ENCODE peak calls at places on chromosomes 6 and 20, in seven cellular contexts. O is lung, Z is heart right ventricle, Y is GM23338, J is ovary, T is cardiac fibroblast, F is HL-60. S is an unnamed sample.

GRCh38 chr6:16333580-16333979 is 95.2 kb downstream of the GMPR start:
- DNase-seq in O (no peak), Z (no peak), F (no peak), T (peak; percentile 56), J (no peak), Y (no peak), S (no peak)

GRCh38 chr20:47205577-47206123 is 150.8 kb downstream of the ZMYND8 start:
- DNase-seq in F (peak; percentile 38), T (peak; percentile 90), J (no peak), Y (peak; percentile 74), O (peak; percentile 34), Z (peak; percentile 76), S (peak; percentile 5)

GRCh38 chr20:49948809-49949507 is 12.8 kb downstream of the RNF114 start:
- DNase-seq in J (no peak), Z (no peak), Y (no peak), O (no peak), F (no peak), T (peak; percentile 71), S (no peak)

GRCh38 chr6:169452117-169452868 is 198.6 kb upstream of the THBS2 start:
- DNase-seq in O (no peak), J (peak; percentile 91), F (no peak), T (peak; percentile 92), Z (peak; percentile 68), Y (no peak), S (no peak)

GRCh38 chr6:166710084-166710483 is 83.0 kb upstream of the RPS6KA2 start:
- DNase-seq in T (no peak), Y (no peak), J (no peak), Z (no peak), F (no peak), O (no peak), S (no peak)

GRCh38 chr20:61599061-61599930 is 347.2 kb downstream of the CDH4 start:
- DNase-seq in Z (no peak), F (no peak), T (no peak), J (peak; percentile 46), Y (peak; percentile 64), O (no peak), S (no peak)

GRCh38 chr6:33632603-33633039 is 11.5 kb downstream of the ITPR3 start:
- DNase-seq in F (no peak), O (peak; percentile 43), T (peak; percentile 50), Z (peak; percentile 48), Y (peak; percentile 95), J (peak; percentile 62), S (peak; percentile 76)

GRCh38 chr6:7051780-7052440 is 55.9 kb upstream of the RREB1 start:
- DNase-seq in Y (peak; percentile 79), J (peak; percentile 79), T (peak; percentile 16), Z (peak; percentile 64), O (peak; percentile 61), F (peak; percentile 75), S (peak; percentile 76)

GRCh38 chr20:19212524-19213502 is at the start of gene SLC24A3:
- DNase-seq in T (peak; percentile 33), Z (peak; percentile 77), Y (peak; percentile 77), J (peak; percentile 85), O (peak; percentile 81), F (no peak), S (peak; percentile 44)

GRCh38 chr6:10303806-10304520 is 110.9 kb downstream of the TFAP2A start:
- DNase-seq in F (no peak), Z (no peak), J (no peak), O (no peak), Y (no peak), T (no peak), S (no peak)

GRCh38 chr6:34143884-34144580 is 1.9 kb downstream of the GRM4 start:
- DNase-seq in F (no peak), Z (no peak), J (peak; percentile 43), O (no peak), Y (peak; percentile 95), T (no peak), S (no peak)

GRCh38 chr6:53792016-53792415 is 2.8 kb upstream of the LRRC1 start:
- DNase-seq in F (no peak), Z (no peak), Y (no peak), O (no peak), J (no peak), T (peak; percentile 20), S (no peak)

GRCh38 chr6:64547594-64548268 is 912.1 kb downstream of the PHF3 start:
- DNase-seq in O (no peak), T (no peak), J (no peak), Z (no peak), Y (no peak), F (no peak), S (no peak)

GRCh38 chr6:28323813-28324424 is 12.0 kb downstream of the ZSCAN31 start:
- DNase-seq in T (no peak), Z (no peak), O (no peak), F (no peak), Y (no peak), J (no peak), S (no peak)

GRCh38 chr6:158207452-158207788 is 39.3 kb downstream of the GTF2H5 start:
- DNase-seq in O (no peak), Y (no peak), T (peak; percentile 36), Z (no peak), F (no peak), J (no peak), S (no peak)

GRCh38 chr6:52724406-52725121 is 38.7 kb downstream of the GSTA2 start:
- DNase-seq in Z (peak; percentile 76), J (peak; percentile 58), T (peak; percentile 74), F (peak; percentile 22), O (peak; percentile 76), Y (peak; percentile 78), S (peak; percentile 90)

GRCh38 chr6:90212274-90212673 is 84.4 kb downstream of the BACH2 start:
- DNase-seq in F (no peak), T (no peak), J (no peak), O (no peak), Z (no peak), Y (peak; percentile 35), S (no peak)
- TF ChIP-seq CTCF in F (no peak), T (no peak), J (no peak), O (no peak), Z (no peak), Y (no peak), S (no peak)

GRCh38 chr20:53763707-53764415 is 170.2 kb upstream of the ZNF217 start:
- DNase-seq in F (no peak), Z (no peak), Y (peak; percentile 89), T (peak; percentile 70), J (no peak), O (no peak), S (no peak)

GRCh38 chr20:53767206-53767924 is 173.7 kb upstream of the ZNF217 start:
- DNase-seq in T (no peak), J (no peak), Y (no peak), O (no peak), F (no peak), Z (no peak), S (no peak)

GRCh38 chr20:53768329-53768728 is 174.7 kb upstream of the ZNF217 start:
- DNase-seq in J (no peak), Y (peak; percentile 88), F (no peak), O (no peak), Z (no peak), T (no peak), S (no peak)

GRCh38 chr20:53760025-53760441 is 166.4 kb upstream of the ZNF217 start:
- DNase-seq in O (no peak), Y (no peak), F (no peak), Z (no peak), J (no peak), T (no peak), S (no peak)

DNA sequence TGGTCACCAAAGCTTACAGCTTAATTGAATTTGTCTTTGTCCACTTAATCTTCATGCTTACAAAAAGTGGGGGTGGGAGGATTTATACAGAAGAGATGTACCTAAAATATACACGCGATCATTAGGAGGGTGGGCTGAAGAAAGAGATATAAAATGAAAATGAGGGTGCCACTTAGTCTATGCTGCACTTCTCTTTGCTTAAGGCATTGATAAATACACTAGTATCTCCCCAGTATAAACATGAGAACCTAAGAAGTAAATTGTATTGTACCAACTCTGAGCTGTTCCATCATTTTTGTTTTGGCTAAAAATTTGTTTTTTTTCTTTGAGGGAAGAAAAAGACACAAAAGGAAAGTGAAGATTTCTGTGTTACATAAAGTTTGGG is 170.8 kb upstream of the ZNF217 start:
- DNase-seq in F (no peak), Z (no peak), J (no peak), O (no peak), T (no peak), Y (no peak), S (no peak)
- H3K4me3 ChIP-seq in F (no peak overlapping the region), Z (peak overlapping the region; percentile 11), J (no peak overlapping the region), O (no peak overlapping the region), T (no peak overlapping the region), Y (peak overlapping the region; percentile 6), S (no peak overlapping the region)

GRCh38 chr6:31710490-31711219 is 4.0 kb downstream of the LY6G6F start:
- DNase-seq in Y (no peak), Z (no peak), F (no peak), J (no peak), T (no peak), O (no peak), S (no peak)

GRCh38 chr6:31711233-31711632 is 3.9 kb upstream of the LY6G6D start:
- DNase-seq in T (no peak), Z (no peak), F (no peak), J (no peak), Y (no peak), O (no peak), S (no peak)

GRCh38 chr6:31713465-31713864 is 1.7 kb upstream of the LY6G6D start:
- DNase-seq in Y (no peak), O (no peak), J (no peak), F (no peak), T (no peak), Z (no peak), S (no peak)

GRCh38 chr6:31713991-31714684 is 1.0 kb upstream of the LY6G6D start:
- DNase-seq in O (no peak), Y (peak; percentile 55), Z (no peak), J (no peak), T (no peak), F (no peak), S (no peak)

DNA sequence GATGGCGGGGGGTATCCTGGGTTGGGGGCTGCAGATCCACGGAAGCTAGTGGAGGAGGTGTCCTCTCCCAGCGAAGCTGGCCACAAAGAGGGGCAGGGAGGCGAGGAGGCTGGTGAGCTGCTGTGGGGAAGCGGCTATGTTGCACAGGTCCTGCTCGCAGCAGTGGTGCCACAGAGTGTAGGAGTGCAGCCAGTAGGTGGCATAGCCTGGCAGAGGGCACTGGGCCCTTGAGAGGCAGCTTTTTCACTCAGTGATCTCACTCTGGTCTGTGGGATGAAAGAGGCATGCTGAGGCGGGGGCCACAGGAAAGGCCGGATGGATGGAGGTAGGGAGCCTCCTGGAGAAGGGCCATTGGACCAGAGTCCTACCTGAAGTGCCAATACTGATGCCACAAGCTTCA is 2.9 kb upstream of the LY6G6D start:
- DNase-seq in T (no peak), Y (no peak), F (no peak), Z (peak; percentile 29), O (no peak), J (no peak), S (no peak)
- TF ChIP-seq CTCF in T (no peak), Y (no peak), F (peak; percentile 10), Z (peak; percentile 31), O (no peak), J (no peak), S (no peak)

DNA sequence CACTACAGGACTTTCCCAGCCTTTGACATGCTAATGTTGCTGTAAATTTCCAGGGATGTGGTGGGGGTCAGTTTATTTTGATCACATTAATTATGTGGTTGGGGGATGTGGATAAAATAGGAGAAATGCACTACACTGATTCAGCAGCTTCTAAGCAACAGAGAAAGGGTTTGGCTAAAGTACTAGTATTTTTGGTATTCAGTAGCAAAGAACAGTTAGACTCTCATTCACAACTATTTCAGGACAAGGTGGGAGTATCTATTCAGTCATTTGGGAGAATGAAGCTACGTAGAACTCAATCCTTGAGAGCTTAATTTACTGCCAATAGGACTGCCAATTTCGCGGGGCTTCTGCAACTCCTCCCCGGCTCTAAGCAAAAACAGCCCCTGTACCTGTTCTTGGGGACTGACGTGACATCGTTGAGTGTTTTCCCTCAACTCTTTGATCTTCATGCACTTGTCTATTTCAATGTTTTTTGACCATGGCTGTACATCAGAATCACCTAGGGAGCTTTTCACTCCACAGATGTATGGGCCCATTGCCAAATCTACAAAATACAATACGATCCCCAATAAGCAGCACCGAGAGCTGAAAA is 94.8 kb upstream of the NHSL1 start:
- DNase-seq in T (peak; percentile 13), F (no peak), O (no peak), Z (no peak), J (no peak), Y (peak; percentile 47), S (no peak)
- H3K4me3 ChIP-seq in T (no peak overlapping the region), F (no peak overlapping the region), O (no peak overlapping the region), Z (no peak overlapping the region), J (no peak overlapping the region), Y (peak overlapping the region; percentile 29), S (no peak overlapping the region)

S was measured in pancreas.